ENCODE peak calls at places on chromosome 2, in five cellular contexts. One of them, this sample, is unnamed.
A peak's percentile ranks its signal among the peaks of the same experiment; 100 is the strongest.

GRCh38 chr2:204673877-204674276 is 128.6 kb downstream of the PARD3B start:
- DNase-seq in endodermal cell: no peak
- DNase-seq in cardiac muscle cell: no peak
- DNase-seq in HFFc6: peak; percentile 66
- DNase-seq in coronary artery: no peak
- DNase-seq in this sample: no peak

GRCh38 chr2:147572622-147573021 is 272.2 kb upstream of the ACVR2A start:
- DNase-seq in endodermal cell: no peak
- DNase-seq in cardiac muscle cell: no peak
- DNase-seq in HFFc6: no peak
- DNase-seq in coronary artery: no peak
- DNase-seq in this sample: peak; percentile 55

GRCh38 chr2:153432381-153432780 is 46.2 kb downstream of the RPRM start:
- DNase-seq in endodermal cell: no peak
- DNase-seq in cardiac muscle cell: peak; percentile 47
- DNase-seq in HFFc6: no peak
- DNase-seq in coronary artery: no peak
- DNase-seq in this sample: no peak

GRCh38 chr2:67848551-67848950 is 214.3 kb downstream of the C1D start:
- DNase-seq in endodermal cell: no peak
- DNase-seq in cardiac muscle cell: no peak
- DNase-seq in HFFc6: no peak
- DNase-seq in coronary artery: no peak
- DNase-seq in this sample: no peak

GRCh38 chr2:84807063-84807485 is 73.8 kb downstream of the TRABD2A start:
- DNase-seq in endodermal cell: no peak
- DNase-seq in cardiac muscle cell: no peak
- DNase-seq in HFFc6: peak; percentile 97
- DNase-seq in coronary artery: no peak
- DNase-seq in this sample: peak; percentile 95

GRCh38 chr2:122083256-122084048 is 328.0 kb downstream of the TSN start:
- DNase-seq in endodermal cell: no peak
- DNase-seq in cardiac muscle cell: no peak
- DNase-seq in HFFc6: no peak
- DNase-seq in coronary artery: no peak
- DNase-seq in this sample: no peak

GRCh38 chr2:210389856-210390255 is 74.9 kb upstream of the MYL1 start:
- DNase-seq in endodermal cell: no peak
- DNase-seq in cardiac muscle cell: no peak
- DNase-seq in HFFc6: no peak
- DNase-seq in coronary artery: no peak
- DNase-seq in this sample: no peak

GRCh38 chr2:134457765-134458202 is 203.9 kb downstream of the MGAT5 start:
- DNase-seq in endodermal cell: no peak
- DNase-seq in cardiac muscle cell: no peak
- DNase-seq in HFFc6: no peak
- DNase-seq in coronary artery: peak; percentile 41
- DNase-seq in this sample: no peak

GRCh38 chr2:179454443-179455218 is 190.0 kb upstream of the SESTD1 start:
- DNase-seq in endodermal cell: no peak
- DNase-seq in cardiac muscle cell: no peak
- DNase-seq in HFFc6: peak; percentile 92
- DNase-seq in coronary artery: no peak
- DNase-seq in this sample: peak; percentile 71

GRCh38 chr2:235230809-235231601 is 262.8 kb upstream of the AGAP1 start:
- DNase-seq in endodermal cell: no peak
- DNase-seq in cardiac muscle cell: no peak
- DNase-seq in HFFc6: peak; percentile 11
- DNase-seq in coronary artery: no peak
- DNase-seq in this sample: peak; percentile 42

GRCh38 chr2:236744316-236745105 is 174.9 kb downstream of the ACKR3 start:
- DNase-seq in endodermal cell: no peak
- DNase-seq in cardiac muscle cell: no peak
- DNase-seq in HFFc6: peak; percentile 95
- DNase-seq in coronary artery: no peak
- DNase-seq in this sample: peak; percentile 65

GRCh38 chr2:191696001-191696400 is 18.1 kb downstream of the NABP1 start:
- DNase-seq in endodermal cell: no peak
- DNase-seq in cardiac muscle cell: no peak
- DNase-seq in HFFc6: peak; percentile 79
- DNase-seq in coronary artery: no peak
- DNase-seq in this sample: peak; percentile 72

GRCh38 chr2:165277295-165277694 is 38.1 kb downstream of the SCN2A start:
- DNase-seq in endodermal cell: no peak
- DNase-seq in cardiac muscle cell: no peak
- DNase-seq in HFFc6: no peak
- DNase-seq in coronary artery: no peak
- DNase-seq in this sample: no peak

GRCh38 chr2:72205546-72205863 is 57.8 kb upstream of the CYP26B1 start:
- DNase-seq in endodermal cell: no peak
- DNase-seq in cardiac muscle cell: peak; percentile 1
- DNase-seq in HFFc6: no peak
- DNase-seq in coronary artery: no peak
- DNase-seq in this sample: no peak

GRCh38 chr2:168687314-168687713 is 115.1 kb upstream of the NOSTRIN start:
- DNase-seq in endodermal cell: peak; percentile 48
- DNase-seq in cardiac muscle cell: no peak
- DNase-seq in HFFc6: peak; percentile 18
- DNase-seq in coronary artery: no peak
- DNase-seq in this sample: peak; percentile 34

GRCh38 chr2:219125886-219126270 is 34.7 kb downstream of the NHEJ1 start:
- DNase-seq in endodermal cell: no peak
- DNase-seq in cardiac muscle cell: no peak
- DNase-seq in HFFc6: no peak
- DNase-seq in coronary artery: no peak
- DNase-seq in this sample: no peak

DNA sequence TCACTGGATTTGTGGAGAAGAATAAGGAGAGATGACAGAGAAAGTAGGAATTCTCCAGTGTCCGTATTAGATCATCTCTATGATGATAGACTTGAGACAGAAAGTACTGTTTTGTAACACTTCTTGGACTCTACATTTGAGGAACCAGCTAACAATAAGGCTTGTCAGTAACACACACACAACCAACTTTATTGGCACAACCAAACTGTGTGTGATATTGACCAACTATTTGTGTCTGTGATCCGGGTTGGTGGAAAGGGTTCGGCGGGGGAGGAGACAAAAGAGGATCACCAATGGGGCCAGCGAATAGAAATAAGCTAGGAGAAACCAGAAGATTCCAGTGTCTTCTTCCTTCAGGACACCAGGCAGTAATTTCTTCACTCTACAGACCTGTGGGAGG is 79.8 kb downstream of the MARCHF4 start:
- DNase-seq in endodermal cell: peak; percentile 49
- DNase-seq in cardiac muscle cell: no peak
- DNase-seq in HFFc6: no peak
- DNase-seq in coronary artery: no peak
- DNase-seq in this sample: no peak
- TF ChIP-seq CTCF in endodermal cell: no peak
- TF ChIP-seq CTCF in cardiac muscle cell: no peak
- TF ChIP-seq CTCF in HFFc6: no peak
- TF ChIP-seq CTCF in coronary artery: no peak
- TF ChIP-seq CTCF in this sample: no peak

GRCh38 chr2:78928502-78928901 is 97.0 kb upstream of the REG3G start:
- DNase-seq in endodermal cell: no peak
- DNase-seq in cardiac muscle cell: no peak
- DNase-seq in HFFc6: no peak
- DNase-seq in coronary artery: no peak
- DNase-seq in this sample: no peak
- TF ChIP-seq CTCF in endodermal cell: no peak
- TF ChIP-seq CTCF in cardiac muscle cell: no peak
- TF ChIP-seq CTCF in HFFc6: no peak
- TF ChIP-seq CTCF in coronary artery: no peak
- TF ChIP-seq CTCF in this sample: no peak

GRCh38 chr2:99066602-99067001 is 74.9 kb upstream of the C2orf15 start:
- DNase-seq in endodermal cell: peak; percentile 54
- DNase-seq in cardiac muscle cell: peak; percentile 56
- DNase-seq in HFFc6: peak; percentile 33
- DNase-seq in coronary artery: no peak
- DNase-seq in this sample: peak; percentile 50

GRCh38 chr2:99067871-99068270 is 73.6 kb upstream of the C2orf15 start:
- DNase-seq in endodermal cell: no peak
- DNase-seq in cardiac muscle cell: no peak
- DNase-seq in HFFc6: no peak
- DNase-seq in coronary artery: no peak
- DNase-seq in this sample: no peak

DNA sequence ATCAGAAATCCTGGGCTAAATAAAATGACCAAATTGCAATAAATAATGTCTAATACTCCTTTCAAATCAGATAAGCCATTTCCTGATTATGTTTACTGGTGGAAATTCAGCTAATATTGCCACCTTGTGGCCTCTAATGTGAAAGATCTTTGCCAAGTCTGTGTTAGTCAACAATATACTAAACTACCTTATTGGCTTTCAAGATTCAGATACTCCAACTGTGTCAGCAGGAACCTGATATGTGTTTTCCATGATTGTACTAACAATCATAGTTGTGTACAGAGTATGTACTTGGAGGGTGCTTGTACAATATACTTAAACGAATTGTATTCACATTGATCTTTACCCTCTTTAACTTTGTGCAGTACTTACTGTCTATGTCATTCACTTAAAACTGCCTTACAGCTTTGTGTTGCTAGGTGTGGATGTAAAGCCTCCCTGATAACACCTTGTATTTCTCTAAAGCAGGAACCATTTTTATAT is 75.4 kb upstream of the C2orf15 start:
- DNase-seq in endodermal cell: no peak
- DNase-seq in cardiac muscle cell: peak; percentile 45
- DNase-seq in HFFc6: peak; percentile 57
- DNase-seq in coronary artery: no peak
- DNase-seq in this sample: peak; percentile 68
- TF ChIP-seq CTCF in endodermal cell: peak; percentile 73
- TF ChIP-seq CTCF in cardiac muscle cell: peak; percentile 45
- TF ChIP-seq CTCF in HFFc6: peak; percentile 76
- TF ChIP-seq CTCF in coronary artery: no peak
- TF ChIP-seq CTCF in this sample: peak; percentile 57

DNA sequence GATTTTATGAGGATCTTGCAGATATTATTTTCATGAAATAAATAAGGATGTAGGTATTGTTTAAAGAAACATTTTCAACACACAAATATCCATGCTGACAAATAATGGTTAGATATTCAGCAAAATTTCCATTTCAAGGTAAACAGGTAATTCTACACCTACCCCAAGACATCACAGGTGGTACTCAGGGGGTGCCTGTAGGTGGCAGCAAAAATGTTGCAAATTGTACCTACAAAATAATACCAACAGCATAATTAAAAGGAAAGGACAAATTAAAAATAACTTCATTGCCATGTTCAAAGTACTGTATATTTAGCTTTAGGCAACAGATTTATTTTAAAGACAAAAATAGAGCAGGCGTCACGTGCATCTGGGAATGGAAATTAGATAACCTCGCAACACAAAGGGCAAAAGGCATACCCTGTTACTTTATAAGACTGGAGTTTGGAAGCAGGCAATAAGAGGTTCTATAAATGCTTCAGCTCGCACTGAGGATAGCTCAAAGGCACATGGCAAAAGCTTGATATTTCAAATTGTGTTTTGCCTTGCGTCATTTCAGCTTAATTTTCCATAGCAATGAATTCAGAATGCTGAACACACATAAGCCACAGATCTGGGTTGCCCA is 630.5 kb downstream of the TDRD15 start:
- DNase-seq in endodermal cell: peak; percentile 69
- DNase-seq in cardiac muscle cell: peak; percentile 26
- DNase-seq in HFFc6: no peak
- DNase-seq in coronary artery: no peak
- DNase-seq in this sample: no peak
- TF ChIP-seq CTCF in endodermal cell: peak; percentile 81
- TF ChIP-seq CTCF in cardiac muscle cell: no peak
- TF ChIP-seq CTCF in HFFc6: no peak
- TF ChIP-seq CTCF in coronary artery: no peak
- TF ChIP-seq CTCF in this sample: peak; percentile 34

GRCh38 chr2:231410293-231411004 is 14.9 kb downstream of the B3GNT7 start:
- DNase-seq in endodermal cell: peak; percentile 91
- DNase-seq in cardiac muscle cell: no peak
- DNase-seq in HFFc6: no peak
- DNase-seq in coronary artery: no peak
- DNase-seq in this sample: no peak
- TF ChIP-seq CTCF in endodermal cell: peak; percentile 82
- TF ChIP-seq CTCF in cardiac muscle cell: peak; percentile 35
- TF ChIP-seq CTCF in HFFc6: peak; percentile 75
- TF ChIP-seq CTCF in coronary artery: no peak
- TF ChIP-seq CTCF in this sample: peak; percentile 30

GRCh38 chr2:107259411-107260195 is 373.6 kb upstream of the ST6GAL2 start:
- DNase-seq in endodermal cell: no peak
- DNase-seq in cardiac muscle cell: no peak
- DNase-seq in HFFc6: no peak
- DNase-seq in coronary artery: no peak
- DNase-seq in this sample: no peak

GRCh38 chr2:107264184-107264583 is 378.2 kb upstream of the ST6GAL2 start:
- DNase-seq in endodermal cell: no peak
- DNase-seq in cardiac muscle cell: no peak
- DNase-seq in HFFc6: no peak
- DNase-seq in coronary artery: no peak
- DNase-seq in this sample: no peak

GRCh38 chr2:107259011-107259410 is 373.0 kb upstream of the ST6GAL2 start:
- DNase-seq in endodermal cell: no peak
- DNase-seq in cardiac muscle cell: no peak
- DNase-seq in HFFc6: no peak
- DNase-seq in coronary artery: no peak
- DNase-seq in this sample: no peak

GRCh38 chr2:107266555-107266954 is 380.6 kb upstream of the ST6GAL2 start:
- DNase-seq in endodermal cell: no peak
- DNase-seq in cardiac muscle cell: no peak
- DNase-seq in HFFc6: no peak
- DNase-seq in coronary artery: no peak
- DNase-seq in this sample: no peak

GRCh38 chr2:107263596-107264090 is 377.7 kb upstream of the ST6GAL2 start:
- DNase-seq in endodermal cell: no peak
- DNase-seq in cardiac muscle cell: no peak
- DNase-seq in HFFc6: no peak
- DNase-seq in coronary artery: no peak
- DNase-seq in this sample: no peak
- TF ChIP-seq CTCF in endodermal cell: no peak
- TF ChIP-seq CTCF in cardiac muscle cell: no peak
- TF ChIP-seq CTCF in HFFc6: no peak
- TF ChIP-seq CTCF in coronary artery: no peak
- TF ChIP-seq CTCF in this sample: no peak

GRCh38 chr2:111133603-111134002 is 12.9 kb downstream of the BCL2L11 start:
- DNase-seq in endodermal cell: no peak
- DNase-seq in cardiac muscle cell: no peak
- DNase-seq in HFFc6: no peak
- DNase-seq in coronary artery: no peak
- DNase-seq in this sample: no peak

GRCh38 chr2:111134082-111134481 is 13.4 kb downstream of the BCL2L11 start:
- DNase-seq in endodermal cell: no peak
- DNase-seq in cardiac muscle cell: no peak
- DNase-seq in HFFc6: no peak
- DNase-seq in coronary artery: no peak
- DNase-seq in this sample: no peak

GRCh38 chr2:111138834-111139233 is 18.1 kb downstream of the BCL2L11 start:
- DNase-seq in endodermal cell: no peak
- DNase-seq in cardiac muscle cell: no peak
- DNase-seq in HFFc6: no peak
- DNase-seq in coronary artery: no peak
- DNase-seq in this sample: no peak

GRCh38 chr2:111135237-111135909 is 14.7 kb downstream of the BCL2L11 start:
- DNase-seq in endodermal cell: no peak
- DNase-seq in cardiac muscle cell: no peak
- DNase-seq in HFFc6: no peak
- DNase-seq in coronary artery: no peak
- DNase-seq in this sample: no peak

GRCh38 chr2:111135910-111136297 is 15.2 kb downstream of the BCL2L11 start:
- DNase-seq in endodermal cell: peak; percentile 79
- DNase-seq in cardiac muscle cell: no peak
- DNase-seq in HFFc6: no peak
- DNase-seq in coronary artery: no peak
- DNase-seq in this sample: no peak
- TF ChIP-seq CTCF in endodermal cell: peak; percentile 65
- TF ChIP-seq CTCF in cardiac muscle cell: peak; percentile 70
- TF ChIP-seq CTCF in HFFc6: no peak
- TF ChIP-seq CTCF in coronary artery: no peak
- TF ChIP-seq CTCF in this sample: no peak

GRCh38 chr2:238846503-238847431 is 1.1 kb upstream of the TWIST2 start:
- DNase-seq in endodermal cell: peak; percentile 81
- DNase-seq in cardiac muscle cell: no peak
- DNase-seq in HFFc6: no peak
- DNase-seq in coronary artery: no peak
- DNase-seq in this sample: no peak
- TF ChIP-seq CTCF in endodermal cell: peak; percentile 48
- TF ChIP-seq CTCF in cardiac muscle cell: peak; percentile 16
- TF ChIP-seq CTCF in HFFc6: peak; percentile 38
- TF ChIP-seq CTCF in coronary artery: no peak
- TF ChIP-seq CTCF in this sample: no peak